ENCODE peak calls at places on chromosome X, in six cellular contexts. B is IMR-90, M is heart left ventricle, C is gastrocnemius medialis, I is A549, K is HepG2. U is an unnamed sample.
A peak's percentile ranks its signal among the peaks of the same experiment; 100 is the strongest.

GRCh38 chrX:16931855-16932254 is 14.6 kb upstream of the REPS2 start:
- ATAC-seq in B (no peak), M (no peak), C (no peak), I (no peak), K (no peak), U (no peak)

GRCh38 chrX:39497717-39498265 is 600.0 kb downstream of the BCOR start:
- ATAC-seq in B (no peak), M (no peak), C (no peak), I (no peak), K (no peak), U (no peak)

GRCh38 chrX:19512961-19513360 is 2.3 kb downstream of the MAP3K15 start:
- ATAC-seq in B (no peak), M (no peak), C (no peak), I (no peak), K (no peak), U (no peak)

GRCh38 chrX:12790878-12791252 is 347 bp upstream of the PRPS2 start:
- ATAC-seq in B (peak; percentile 43), M (no peak), C (no peak), I (peak; percentile 74), K (peak; percentile 69), U (peak; percentile 8)

GRCh38 chrX:41796050-41796449 is 72.1 kb downstream of the GPR82 start:
- ATAC-seq in B (no peak), M (no peak), C (no peak), I (no peak), K (no peak), U (no peak)

GRCh38 chrX:44897539-44897938 is 24.6 kb downstream of the KDM6A start:
- ATAC-seq in B (no peak), M (no peak), C (no peak), I (no peak), K (no peak), U (no peak)

GRCh38 chrX:134423606-134424005 is 36.4 kb upstream of the HPRT1 start:
- ATAC-seq in B (peak; percentile 71), M (no peak), C (no peak), I (peak; percentile 62), K (no peak), U (no peak)

GRCh38 chrX:135973025-135973547 is 702 bp downstream of the MMGT1 start:
- ATAC-seq in B (peak; percentile 25), M (peak; percentile 41), C (peak; percentile 34), I (peak; percentile 73), K (peak; percentile 79), U (peak; percentile 5)

GRCh38 chrX:134524181-134524580 is 64.2 kb downstream of the HPRT1 start:
- ATAC-seq in B (no peak), M (no peak), C (no peak), I (no peak), K (no peak), U (no peak)

GRCh38 chrX:134484039-134484438 is 24.1 kb downstream of the HPRT1 start:
- ATAC-seq in B (peak; percentile 64), M (no peak), C (no peak), I (peak; percentile 67), K (no peak), U (no peak)

GRCh38 chrX:52138830-52139544 is 45.7 kb upstream of the MAGED4 start:
- ATAC-seq in B (no peak), M (no peak), C (no peak), I (no peak), K (no peak), U (no peak)

GRCh38 chrX:111394581-111394980 is 17.4 kb downstream of the DCX start:
- ATAC-seq in B (no peak), M (peak; percentile 68), C (no peak), I (no peak), K (no peak), U (no peak)

GRCh38 chrX:19849433-19850190 is 37.8 kb downstream of the SH3KBP1 start:
- ATAC-seq in B (no peak), M (no peak), C (no peak), I (no peak), K (no peak), U (no peak)

GRCh38 chrX:66110112-66110511 is 53.9 kb upstream of the HEPH start:
- ATAC-seq in B (no peak), M (no peak), C (no peak), I (no peak), K (no peak), U (no peak)

GRCh38 chrX:134999469-134999868 is 8.7 kb downstream of the SMIM10 start:
- ATAC-seq in B (peak; percentile 42), M (peak; percentile 20), C (peak; percentile 35), I (peak; percentile 52), K (peak; percentile 63), U (peak; percentile 17)

GRCh38 chrX:14003876-14004425 is 25.7 kb downstream of the GEMIN8 start:
- ATAC-seq in B (no peak), M (no peak), C (no peak), I (no peak), K (no peak), U (no peak)

GRCh38 chrX:122245175-122245574 is 938.9 kb upstream of the GRIA3 start:
- ATAC-seq in B (no peak), M (no peak), C (no peak), I (no peak), K (no peak), U (no peak)

GRCh38 chrX:57172544-57172943 is 35.3 kb upstream of the SPIN2A start:
- ATAC-seq in B (no peak), M (peak; percentile 80), C (no peak), I (no peak), K (no peak), U (no peak)

GRCh38 chrX:109920325-109920724 is 82.6 kb upstream of the TMEM164 start:
- ATAC-seq in B (no peak), M (no peak), C (no peak), I (no peak), K (no peak), U (no peak)

GRCh38 chrX:22047470-22047869 is 15.3 kb downstream of the PHEX start:
- ATAC-seq in B (no peak), M (no peak), C (no peak), I (no peak), K (no peak), U (no peak)
- H3K4me3 ChIP-seq in B (no peak overlapping the region), M (no peak overlapping the region), C (no peak overlapping the region), I (no peak overlapping the region), K (no peak overlapping the region), U (no peak overlapping the region)

GRCh38 chrX:40729923-40730584 is 5.3 kb downstream of the MED14 start:
- ATAC-seq in B (no peak), M (peak; percentile 38), C (no peak), I (no peak), K (no peak), U (no peak)

GRCh38 chrX:40733691-40734090 is 1.7 kb downstream of the MED14 start:
- ATAC-seq in B (no peak), M (no peak), C (no peak), I (no peak), K (no peak), U (no peak)

GRCh38 chrX:40736170-40736505 is 796 bp upstream of the MED14 start:
- ATAC-seq in B (no peak), M (peak; percentile 7), C (peak; percentile 12), I (peak; percentile 38), K (peak; percentile 34), U (no peak)

GRCh38 chrX:40734956-40735317 is 405 bp downstream of the MED14 start:
- ATAC-seq in B (peak; percentile 21), M (peak; percentile 31), C (peak; percentile 31), I (peak; percentile 6), K (no peak), U (no peak)

GRCh38 chrX:40735318-40736169 is at the start of gene MED14:
- ATAC-seq in B (peak; percentile 94), M (peak; percentile 98), C (peak; percentile 94), I (peak; percentile 97), K (peak; percentile 96), U (peak; percentile 96)
- TF ChIP-seq POLR2A in B (peak; percentile 88), M (no peak), C (peak; percentile 77), I (peak; percentile 32), K (peak; percentile 64), U (peak; percentile 67)

GRCh38 chrX:71541546-71542022 is 8.7 kb downstream of the OGT start:
- ATAC-seq in B (peak; percentile 69), M (no peak), C (no peak), I (peak; percentile 48), K (no peak), U (no peak)
- H3K4me1 ChIP-seq in B (no peaks in the 10 kb centered on the region), M (peaks cover 9% of the 10 kb centered on the region), C (peaks cover 43% of the 10 kb centered on the region), I (peaks cover 70% of the 10 kb centered on the region), K (peaks cover 45% of the 10 kb centered on the region), U (no peaks in the 10 kb centered on the region)

GRCh38 chrX:71250856-71251255 is 3.1 kb downstream of the ZMYM3 start:
- ATAC-seq in B (no peak), M (no peak), C (no peak), I (no peak), K (no peak), U (no peak)

GRCh38 chrX:71253253-71254091 is 468 bp downstream of the ZMYM3 start:
- ATAC-seq in B (peak; percentile 3), M (no peak), C (no peak), I (peak; percentile 6), K (no peak), U (no peak)

GRCh38 chrX:71251456-71251973 is 2.4 kb downstream of the ZMYM3 start:
- ATAC-seq in B (no peak), M (no peak), C (no peak), I (no peak), K (no peak), U (no peak)

GRCh38 chrX:71254092-71254941 is at the start of gene ZMYM3:
- ATAC-seq in B (peak; percentile 89), M (peak; percentile 95), C (peak; percentile 90), I (peak; percentile 96), K (peak; percentile 94), U (peak; percentile 94)

DNA sequence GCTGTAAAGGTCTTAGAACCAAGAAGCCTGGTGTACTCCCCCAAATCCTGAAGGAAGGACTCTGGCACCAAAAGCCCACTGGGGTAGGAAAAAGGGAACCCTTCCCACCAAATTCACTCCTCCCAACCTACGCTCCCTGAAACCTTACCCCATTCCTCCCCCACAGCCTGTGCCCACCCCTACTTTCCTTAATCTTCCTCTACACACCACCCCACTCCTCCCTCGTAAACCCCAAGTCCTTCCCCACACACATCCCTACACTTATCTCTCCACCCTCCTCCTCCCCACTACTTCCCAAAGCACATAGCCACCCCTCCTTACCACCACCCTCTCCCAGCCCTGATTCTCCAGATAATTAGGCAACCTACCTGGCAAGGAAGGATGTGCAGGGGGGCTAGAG is 1.7 kb downstream of the ZMYM3 start:
- ATAC-seq in B (no peak), M (no peak), C (no peak), I (no peak), K (no peak), U (no peak)
- H3K4me3 ChIP-seq in B (no peak overlapping the region), M (no peak overlapping the region), C (no peak overlapping the region), I (no peak overlapping the region), K (peak overlapping the region; percentile 76), U (no peak overlapping the region)

DNA sequence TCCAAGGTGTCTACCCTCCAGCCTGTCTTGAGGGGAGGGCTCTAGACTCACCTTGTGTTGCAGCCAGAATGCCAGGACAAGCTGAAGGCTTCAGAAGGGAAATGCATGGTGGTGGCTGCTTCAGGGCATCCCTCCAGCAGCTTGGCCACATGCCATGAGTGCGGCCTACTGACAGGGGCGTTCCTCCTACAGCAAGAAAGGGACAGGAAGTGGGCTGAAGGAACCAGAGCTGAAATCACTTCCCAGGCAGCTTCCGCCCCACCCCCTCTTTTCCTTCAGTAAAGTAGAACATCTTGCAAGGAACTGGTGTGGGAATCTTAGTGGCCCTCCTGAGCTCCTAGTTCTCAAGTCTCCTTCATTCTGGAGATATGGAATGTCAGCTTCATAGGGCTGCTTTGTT is 167.5 kb upstream of the DGKK start:
- ATAC-seq in B (no peak), M (peak; percentile 71), C (no peak), I (no peak), K (no peak), U (no peak)
- TF ChIP-seq POLR2A in B (no peak), M (no peak), C (no peak), I (no peak), K (no peak), U (no peak)

GRCh38 chrX:153572601-153573000 is 26.3 kb downstream of the CCNQ start:
- ATAC-seq in B (no peak), M (no peak), C (no peak), I (no peak), K (no peak), U (no peak)
- H3K4me1 ChIP-seq in B (no peaks in the 10 kb centered on the region), M (no peaks in the 10 kb centered on the region), C (no peaks in the 10 kb centered on the region), I (no peaks in the 10 kb centered on the region), K (peaks cover 8% of the 10 kb centered on the region), U (no peaks in the 10 kb centered on the region)

U was measured in gastroesophageal sphincter.